ENCODE peak calls at places on chromosomes 2 and 18, in ten cellular contexts. Y is IMR-90, N is lower lobe of right lung, O is adrenal gland, T is tibial artery, Z is prostate gland, P is endodermal cell, A is OCI-LY7, V is body of pancreas, K is heart right ventricle. C is an unnamed sample.

GRCh38 chr2:161695225-161695624 is 71.0 kb downstream of the SLC4A10 start:
- DNase-seq in O (no peak), V (no peak), T (no peak), Y (no peak), N (no peak), A (no peak), P (no peak), K (no peak), Z (no peak), C (no peak)

GRCh38 chr2:2640371-2640770 is 309.3 kb upstream of the MYT1L start:
- DNase-seq in T (no peak), O (no peak), V (no peak), P (peak), A (no peak), Y (no peak), K (no peak), N (no peak), Z (no peak), C (no peak)

GRCh38 chr2:233295891-233296290 is 11.7 kb upstream of the SAG start:
- DNase-seq in V (no peak), Y (no peak), O (no peak), Z (no peak), K (no peak), A (no peak), T (no peak), N (no peak), P (no peak), C (no peak)

GRCh38 chr2:76257802-76258201 is 547.1 kb upstream of the GCFC2 start:
- DNase-seq in V (no peak), A (no peak), Z (no peak), N (no peak), T (no peak), O (no peak), P (peak), K (no peak), Y (no peak), C (no peak)

GRCh38 chr18:79873449-79874110 is 75.8 kb downstream of the KCNG2 start:
- DNase-seq in T (no peak), N (no peak), Z (no peak), O (no peak), A (no peak), V (no peak), P (peak), K (no peak), Y (no peak), C (no peak)

GRCh38 chr2:188853307-188853706 is 120.9 kb upstream of the COL3A1 start:
- DNase-seq in T (no peak), A (no peak), K (no peak), P (no peak), Y (peak), O (no peak), V (no peak), N (no peak), Z (no peak), C (no peak)

GRCh38 chr18:79588636-79589481 is 90.7 kb upstream of the CTDP1 start:
- DNase-seq in A (no peak), K (peak), N (peak), P (peak), V (peak), Z (peak), T (peak), O (peak), Y (peak), C (peak)

GRCh38 chr2:54845514-54845913 is 122.1 kb downstream of the EML6 start:
- DNase-seq in P (no peak), T (no peak), K (no peak), A (no peak), Y (peak), Z (no peak), V (no peak), O (no peak), N (no peak), C (no peak)

GRCh38 chr18:75839041-75839440 is 411.5 kb upstream of the SMIM21 start:
- DNase-seq in Y (no peak), K (no peak), O (no peak), Z (no peak), N (no peak), P (peak), T (no peak), A (no peak), V (no peak), C (no peak)

GRCh38 chr2:215711484-215712034 is 275.7 kb upstream of the FN1 start:
- DNase-seq in N (no peak), V (no peak), T (no peak), P (no peak), Z (no peak), A (no peak), Y (peak), O (no peak), K (peak), C (no peak)

GRCh38 chr18:64202229-64202835 is 53.4 kb upstream of the LINC00305 start:
- DNase-seq in Y (no peak), P (no peak), T (no peak), N (no peak), K (no peak), Z (no peak), O (no peak), A (no peak), V (no peak), C (no peak)

GRCh38 chr18:77133051-77133919 is 702 bp upstream of the MBP start:
- DNase-seq in V (peak), N (peak), Z (no peak), T (no peak), Y (no peak), P (peak), O (no peak), K (peak), A (no peak), C (peak)

GRCh38 chr18:56127322-56128099 is 510.9 kb downstream of the TXNL1 start:
- DNase-seq in N (no peak), P (no peak), T (no peak), A (no peak), Y (no peak), V (no peak), O (no peak), Z (no peak), K (no peak), C (no peak)

GRCh38 chr18:77039196-77040140 is 93.1 kb downstream of the MBP start:
- DNase-seq in V (no peak), N (no peak), Z (no peak), O (no peak), P (no peak), T (no peak), A (no peak), K (no peak), Y (no peak), C (peak)

GRCh38 chr2:5539281-5540211 is 152.6 kb upstream of the SOX11 start:
- DNase-seq in Y (no peak), K (no peak), V (no peak), P (peak), N (no peak), Z (no peak), T (no peak), O (no peak), A (no peak), C (no peak)

GRCh38 chr2:174846941-174847938 is 83.0 kb upstream of the CHRNA1 start:
- DNase-seq in N (no peak), V (no peak), Y (peak), A (no peak), O (peak), T (no peak), Z (no peak), K (peak), P (peak), C (no peak)

GRCh38 chr2:43611987-43612894 is 16.4 kb upstream of the THADA start:
- DNase-seq in K (peak), A (peak), Y (peak), T (peak), P (peak), V (peak), O (peak), Z (peak), N (no peak), C (peak)

GRCh38 chr2:179412116-179412515 is 147.5 kb upstream of the SESTD1 start:
- DNase-seq in A (no peak), T (no peak), Y (peak), K (no peak), O (no peak), P (no peak), V (no peak), N (no peak), Z (no peak), C (no peak)

GRCh38 chr18:67771271-67771670 is 254.8 kb upstream of the DSEL start:
- DNase-seq in O (no peak), N (no peak), T (no peak), A (no peak), Z (no peak), Y (peak), K (no peak), V (no peak), P (no peak), C (no peak)

GRCh38 chr2:172513935-172514586 is 41.8 kb upstream of the PDK1 start:
- DNase-seq in N (peak), P (no peak), K (peak), T (no peak), A (no peak), O (no peak), Z (no peak), V (no peak), Y (no peak), C (no peak)

GRCh38 chr2:226799211-226799975 is at the start of gene IRS1:
- DNase-seq in T (peak), P (peak), K (peak), V (peak), N (peak), Y (peak), O (peak), Z (peak), A (peak), C (peak)

GRCh38 chr18:13555192-13555591 is 171.2 kb downstream of the FAM210A start:
- DNase-seq in Z (no peak), K (no peak), P (no peak), T (no peak), Y (no peak), O (no peak), V (no peak), N (no peak), A (no peak), C (no peak)

GRCh38 chr18:42047721-42048120 is 92.7 kb downstream of the PIK3C3 start:
- DNase-seq in A (no peak), V (no peak), K (no peak), P (no peak), Y (peak), T (no peak), N (no peak), Z (no peak), O (no peak), C (no peak)

GRCh38 chr2:69122271-69122670 is 109.3 kb downstream of the ANTXR1 start:
- DNase-seq in Y (peak), O (no peak), K (no peak), P (no peak), Z (no peak), T (no peak), V (no peak), A (no peak), N (no peak), C (no peak)

GRCh38 chr2:11054783-11055751 is 100.2 kb upstream of the SLC66A3 start:
- DNase-seq in Y (no peak), O (no peak), N (no peak), Z (no peak), P (no peak), T (no peak), A (no peak), V (no peak), K (no peak), C (no peak)

GRCh38 chr2:239574434-239575156 is 173.8 kb upstream of the HDAC4 start:
- DNase-seq in A (no peak), K (no peak), T (no peak), N (peak), Y (no peak), Z (no peak), O (no peak), V (no peak), P (no peak), C (no peak)

GRCh38 chr2:11787991-11788390 is 41.6 kb downstream of the LPIN1 start:
- DNase-seq in V (no peak), K (no peak), T (no peak), P (no peak), Y (no peak), Z (no peak), N (no peak), O (no peak), A (no peak), C (no peak)

GRCh38 chr2:58207189-58207588 is 33.9 kb downstream of the FANCL start:
- DNase-seq in Y (no peak), Z (no peak), O (no peak), V (no peak), P (no peak), A (no peak), K (no peak), N (no peak), T (no peak), C (no peak)

GRCh38 chr2:1974391-1974790 is 230.1 kb upstream of the PXDN start:
- DNase-seq in A (no peak), O (no peak), Z (no peak), K (peak), P (no peak), Y (no peak), N (no peak), T (peak), V (no peak), C (no peak)

GRCh38 chr2:30733829-30734520 is 73.3 kb downstream of the CAPN13 start:
- DNase-seq in Y (no peak), N (no peak), O (no peak), K (no peak), P (peak), T (no peak), A (no peak), Z (no peak), V (no peak), C (no peak)
- TF ChIP-seq CTCF in Y (no peak), N (no peak), O (no peak), K (no peak), P (no peak), T (no peak), A (no peak), Z (no peak), V (no peak), C (no peak)

GRCh38 chr18:44273298-44273697 is 407.4 kb upstream of the SETBP1 start:
- DNase-seq in T (no peak), Z (no peak), K (no peak), O (no peak), A (no peak), N (no peak), P (no peak), V (no peak), Y (no peak), C (no peak)
- TF ChIP-seq CTCF in T (no peak), Z (no peak), K (no peak), O (no peak), A (no peak), N (no peak), P (no peak), V (no peak), Y (no peak), C (no peak)

GRCh38 chr2:88694015-88694414 is 2.5 kb downstream of the RPIA start:
- DNase-seq in O (no peak), K (peak), Y (no peak), T (no peak), P (no peak), A (no peak), V (peak), N (peak), Z (no peak), C (peak)

GRCh38 chr2:88691339-88692183 is at the start of gene RPIA:
- DNase-seq in A (peak), P (peak), N (peak), V (peak), Z (peak), T (peak), Y (peak), O (peak), K (peak), C (peak)

GRCh38 chr2:88692187-88692586 is 714 bp downstream of the RPIA start:
- DNase-seq in Z (no peak), V (peak), Y (peak), N (peak), P (peak), K (peak), O (peak), A (peak), T (peak), C (no peak)

GRCh38 chr2:88687384-88687783 is 4.1 kb upstream of the RPIA start:
- DNase-seq in P (no peak), Y (no peak), O (no peak), N (no peak), T (no peak), A (no peak), V (no peak), K (no peak), Z (no peak), C (no peak)

GRCh38 chr2:88690591-88691338 is 708 bp upstream of the RPIA start:
- DNase-seq in Z (no peak), O (no peak), V (peak), K (no peak), T (peak), P (no peak), N (peak), A (peak), Y (peak), C (no peak)
- TF ChIP-seq CTCF in Z (no peak), O (peak), V (peak), K (no peak), T (no peak), P (no peak), N (no peak), A (peak), Y (no peak), C (no peak)

GRCh38 chr2:151775057-151775740 is 40.9 kb upstream of the NEB start:
- DNase-seq in A (no peak), K (no peak), O (no peak), N (no peak), P (no peak), T (no peak), Y (peak), Z (no peak), V (no peak), C (no peak)

GRCh38 chr2:151777911-151778310 is 43.6 kb upstream of the NEB start:
- DNase-seq in Y (peak), A (no peak), V (no peak), Z (no peak), P (no peak), T (no peak), K (no peak), N (no peak), O (no peak), C (no peak)

GRCh38 chr2:151774506-151774905 is 40.2 kb upstream of the NEB start:
- DNase-seq in P (no peak), N (no peak), Z (no peak), V (no peak), T (no peak), Y (peak), O (no peak), A (peak), K (no peak), C (no peak)

GRCh38 chr2:151776367-151776766 is 42.1 kb upstream of the NEB start:
- DNase-seq in T (no peak), Z (no peak), A (no peak), K (no peak), Y (no peak), O (no peak), N (no peak), V (no peak), P (no peak), C (no peak)

GRCh38 chr2:151777487-151777886 is 43.2 kb upstream of the NEB start:
- DNase-seq in P (no peak), N (no peak), V (no peak), A (no peak), O (no peak), Y (no peak), K (no peak), T (no peak), Z (no peak), C (no peak)
- TF ChIP-seq CTCF in P (peak), N (no peak), V (no peak), A (peak), O (no peak), Y (no peak), K (no peak), T (no peak), Z (no peak), C (no peak)

GRCh38 chr2:65969161-65969560 is 465.8 kb upstream of the MEIS1 start:
- DNase-seq in Y (no peak), P (no peak), K (no peak), Z (no peak), A (no peak), V (no peak), N (no peak), T (no peak), O (no peak), C (no peak)

GRCh38 chr2:65974067-65974723 is 460.7 kb upstream of the MEIS1 start:
- DNase-seq in A (no peak), N (no peak), T (no peak), Z (no peak), Y (no peak), V (no peak), K (no peak), P (no peak), O (no peak), C (no peak)
- TF ChIP-seq CTCF in A (peak), N (no peak), T (no peak), Z (no peak), Y (no peak), V (no peak), K (no peak), P (peak), O (no peak), C (no peak)

DNA sequence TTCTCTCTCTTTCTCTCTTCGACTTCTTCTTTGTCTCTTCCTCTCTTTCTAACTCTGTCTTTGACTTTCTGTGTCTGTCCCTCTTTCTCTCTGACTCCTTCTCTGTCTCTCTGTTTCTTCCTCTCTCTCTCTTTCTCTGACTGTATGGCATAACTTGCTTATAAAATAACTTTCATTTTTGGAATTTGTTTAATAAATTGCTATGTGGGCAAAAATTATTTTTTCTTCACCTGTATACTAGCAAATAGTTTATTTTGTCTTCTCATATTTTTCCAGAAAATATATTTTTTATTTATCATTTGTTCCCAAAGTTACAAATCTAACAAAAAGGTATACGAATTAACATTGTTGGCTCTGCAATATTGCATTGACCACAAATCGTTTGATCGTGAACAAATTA is 305.7 kb upstream of the FAM98A start:
- DNase-seq in K (no peak), P (no peak), O (no peak), N (no peak), Y (no peak), Z (no peak), A (no peak), T (no peak), V (no peak), C (no peak)
- TF ChIP-seq CTCF in K (no peak), P (no peak), O (no peak), N (no peak), Y (no peak), Z (no peak), A (no peak), T (no peak), V (no peak), C (no peak)

C was measured in gastrocnemius medialis.